ENCODE peak calls at places on chromosomes 6 and 20, in seven cellular contexts. J is HL-60, Q is IMR-90, A is HFF-Myc, H is foreskin fibroblast, C is AG10803, L is brain microvascular endothelial cell. N is an unnamed sample.
A peak's percentile ranks its signal among the peaks of the same experiment; 100 is the strongest.

GRCh38 chr6:39476151-39476550 is 153.6 kb upstream of the KCNK16 start:
- DNase-seq in J (no peak), Q (no peak), A (no peak), H (no peak), C (no peak), L (no peak), N (peak; percentile 26)

GRCh38 chr6:32169211-32169610 is 4.8 kb downstream of the EGFL8 start:
- DNase-seq in J (no peak), Q (no peak), A (no peak), H (no peak), C (no peak), L (no peak), N (no peak)

GRCh38 chr6:2132416-2132815 is 113.0 kb downstream of the GMDS start:
- DNase-seq in J (no peak), Q (peak; percentile 12), A (no peak), H (peak; percentile 45), C (no peak), L (no peak), N (no peak)

GRCh38 chr20:10119336-10119735 is 84.5 kb downstream of the ANKEF1 start:
- DNase-seq in J (no peak), Q (no peak), A (no peak), H (no peak), C (no peak), L (no peak), N (no peak)

GRCh38 chr20:57743450-57744095 is 33.8 kb upstream of the PMEPA1 start:
- DNase-seq in J (no peak), Q (no peak), A (no peak), H (no peak), C (no peak), L (no peak), N (no peak)

GRCh38 chr20:59976196-59976847 is 18.1 kb downstream of the CDH26 start:
- DNase-seq in J (no peak), Q (peak; percentile 49), A (no peak), H (no peak), C (no peak), L (no peak), N (no peak)

GRCh38 chr20:14879020-14879697 is 541.7 kb upstream of the FLRT3 start:
- DNase-seq in J (no peak), Q (peak; percentile 24), A (peak; percentile 39), H (peak; percentile 86), C (peak; percentile 68), L (peak; percentile 12), N (peak; percentile 79)

GRCh38 chr6:2579241-2579761 is 171.4 kb downstream of the MYLK4 start:
- DNase-seq in J (no peak), Q (peak; percentile 46), A (no peak), H (peak; percentile 18), C (no peak), L (peak; percentile 73), N (no peak)

GRCh38 chr6:169968541-169969270 is 217.3 kb downstream of the ERMARD start:
- DNase-seq in J (no peak), Q (no peak), A (no peak), H (no peak), C (no peak), L (no peak), N (no peak)

GRCh38 chr6:81895511-81896185 is 143.2 kb upstream of the TENT5A start:
- DNase-seq in J (no peak), Q (peak; percentile 88), A (no peak), H (peak; percentile 70), C (peak; percentile 95), L (peak; percentile 81), N (peak; percentile 98)

GRCh38 chr6:25007269-25007699 is 71.5 kb upstream of the RIPOR2 start:
- DNase-seq in J (no peak), Q (no peak), A (no peak), H (no peak), C (no peak), L (no peak), N (no peak)

GRCh38 chr6:46719099-46719498 is 16.1 kb downstream of the PLA2G7 start:
- DNase-seq in J (no peak), Q (peak; percentile 41), A (peak; percentile 10), H (peak; percentile 64), C (peak; percentile 3), L (peak; percentile 61), N (peak; percentile 79)

GRCh38 chr20:46088409-46089075 is 1.2 kb downstream of the NCOA5 start:
- DNase-seq in J (no peak), Q (peak; percentile 8), A (no peak), H (peak; percentile 27), C (peak; percentile 29), L (no peak), N (peak; percentile 12)

GRCh38 chr20:19903168-19903676 is 113.9 kb upstream of the NAA20 start:
- DNase-seq in J (peak; percentile 59), Q (peak; percentile 76), A (no peak), H (peak; percentile 43), C (peak; percentile 28), L (peak; percentile 43), N (peak; percentile 30)

GRCh38 chr6:156919370-156919769 is 142.2 kb downstream of the ARID1B start:
- DNase-seq in J (no peak), Q (no peak), A (no peak), H (no peak), C (no peak), L (no peak), N (no peak)

GRCh38 chr6:111061493-111061892 is 25.8 kb upstream of the SLC16A10 start:
- DNase-seq in J (no peak), Q (peak; percentile 12), A (no peak), H (peak; percentile 22), C (peak; percentile 13), L (peak; percentile 20), N (peak; percentile 15)

GRCh38 chr6:81838724-81839425 is 86.4 kb upstream of the TENT5A start:
- DNase-seq in J (no peak), Q (no peak), A (no peak), H (peak; percentile 20), C (no peak), L (no peak), N (no peak)

GRCh38 chr6:89371849-89372505 is 19.5 kb upstream of the UBE2J1 start:
- DNase-seq in J (peak; percentile 48), Q (peak; percentile 26), A (no peak), H (peak; percentile 81), C (peak; percentile 53), L (peak; percentile 48), N (peak; percentile 44)

GRCh38 chr20:40677343-40677924 is 11.6 kb downstream of the MAFB start:
- DNase-seq in J (no peak), Q (no peak), A (no peak), H (no peak), C (no peak), L (no peak), N (no peak)

GRCh38 chr6:148943451-148943850 is 196.6 kb downstream of the UST start:
- DNase-seq in J (no peak), Q (peak; percentile 66), A (no peak), H (peak; percentile 48), C (peak; percentile 84), L (no peak), N (peak; percentile 32)

GRCh38 chr20:6008254-6008653 is 45.6 kb downstream of the LRRN4 start:
- DNase-seq in J (peak; percentile 66), Q (peak; percentile 92), A (peak; percentile 31), H (peak; percentile 95), C (peak; percentile 97), L (peak; percentile 77), N (peak; percentile 88)

GRCh38 chr6:56938634-56939294 is 16.1 kb upstream of the BEND6 start:
- DNase-seq in J (no peak), Q (peak; percentile 99), A (peak; percentile 98), H (peak; percentile 99), C (peak; percentile 100), L (peak; percentile 95), N (peak; percentile 99)

GRCh38 chr6:47665112-47665511 is 33.3 kb upstream of the ADGRF4 start:
- DNase-seq in J (no peak), Q (no peak), A (no peak), H (no peak), C (no peak), L (no peak), N (no peak)

GRCh38 chr6:115882174-115882573 is 178.5 kb downstream of the FRK start:
- DNase-seq in J (no peak), Q (no peak), A (no peak), H (no peak), C (no peak), L (no peak), N (no peak)

GRCh38 chr6:25700841-25701240 is 48.8 kb downstream of the SCGN start:
- DNase-seq in J (no peak), Q (no peak), A (no peak), H (no peak), C (no peak), L (no peak), N (no peak)

GRCh38 chr6:138986578-138986977 is 1.5 kb downstream of the REPS1 start:
- DNase-seq in J (no peak), Q (peak; percentile 60), A (no peak), H (peak; percentile 40), C (peak; percentile 31), L (peak; percentile 8), N (peak; percentile 42)

GRCh38 chr20:54058420-54059139 is 11.8 kb downstream of the BCAS1 start:
- DNase-seq in J (no peak), Q (no peak), A (no peak), H (no peak), C (no peak), L (no peak), N (no peak)
- H3K4me3 ChIP-seq in J (no peak overlapping the region), Q (no peak overlapping the region), A (no peak overlapping the region), H (no peak overlapping the region), C (no peak overlapping the region), L (no peak overlapping the region), N (no peak overlapping the region)

DNA sequence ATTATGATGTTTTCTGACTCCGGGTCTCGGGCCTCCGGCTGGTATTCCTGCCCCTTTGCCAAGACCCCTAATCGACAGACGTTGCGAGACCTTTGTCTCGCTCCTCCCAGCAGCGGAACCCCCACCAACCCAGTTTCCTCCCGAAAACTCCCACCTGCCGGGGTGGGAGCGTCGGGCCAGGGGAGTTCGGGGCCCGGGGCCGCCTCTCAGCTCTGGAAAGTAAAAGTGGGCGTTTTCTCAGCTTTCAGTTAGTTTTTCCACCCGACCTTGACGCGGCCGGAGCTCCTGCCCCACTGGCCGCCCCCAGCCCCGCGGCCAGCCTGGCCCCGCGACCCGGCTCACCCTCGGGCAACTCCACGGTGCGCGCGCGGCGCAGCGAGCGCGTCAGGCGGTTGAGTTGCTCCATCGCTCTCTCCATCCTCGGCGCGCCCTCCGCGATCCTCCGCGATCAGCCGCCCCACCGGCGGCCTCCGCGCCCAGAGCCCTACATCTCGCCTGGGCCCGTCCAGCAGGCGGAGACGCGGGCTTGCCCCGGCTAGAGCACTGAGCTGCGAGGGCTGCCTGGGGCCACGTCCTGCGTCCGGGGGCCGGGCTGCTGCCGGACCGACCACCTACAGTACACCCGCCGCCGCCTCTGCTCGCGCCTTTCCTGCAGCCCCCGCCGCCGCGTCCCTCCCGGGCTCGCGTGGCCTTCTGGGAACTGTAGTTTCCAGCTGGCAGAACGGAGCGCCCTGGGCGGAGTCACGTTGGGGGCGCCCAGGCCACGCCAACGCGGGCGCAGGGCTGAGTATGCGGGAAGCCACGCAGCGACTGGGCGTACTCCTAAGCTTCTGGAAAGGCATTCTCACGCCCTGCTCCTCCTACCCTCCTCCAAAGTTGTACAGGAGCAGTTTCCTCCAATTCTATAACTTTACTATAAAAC is at the start of gene HACE1:
- DNase-seq in J (peak; percentile 45), Q (peak; percentile 83), A (peak; percentile 45), H (peak; percentile 97), C (peak; percentile 85), L (peak; percentile 86), N (peak; percentile 91)
- TF ChIP-seq CTCF in J (no peak), Q (peak; percentile 26), A (no peak), H (peak; percentile 16), C (peak; percentile 22), L (peak; percentile 11), N (peak; percentile 26)

GRCh38 chr6:28710466-28711191 is 184.9 kb downstream of the GPX5 start:
- DNase-seq in J (no peak), Q (peak; percentile 58), A (peak; percentile 65), H (no peak), C (peak; percentile 57), L (peak; percentile 88), N (peak; percentile 33)
- H3K4me3 ChIP-seq in J (no peak overlapping the region), Q (no peak overlapping the region), A (peak overlapping the region; percentile 38), H (no peak overlapping the region), C (no peak overlapping the region), L (peak overlapping the region; percentile 42), N (peak overlapping the region; percentile 16)

GRCh38 chr6:15752820-15753219 is 90.0 kb upstream of the DTNBP1 start:
- DNase-seq in J (no peak), Q (no peak), A (no peak), H (peak; percentile 6), C (peak; percentile 5), L (no peak), N (no peak)
- TF ChIP-seq CTCF in J (no peak), Q (no peak), A (peak; percentile 6), H (no peak), C (peak; percentile 21), L (peak; percentile 45), N (peak; percentile 11)

N was measured in astrocyte of the spinal cord.